ENCODE peak calls at places on chromosomes 2 and 18, in four cellular contexts. S is effector memory CD8-positive, alpha-beta T cell; G is activated T-helper 17 cell treated with anti-CD3 and anti-CD28 coated beads, Interleukin-2, amount 50 U/mL, for 72 hours; U is HepG2. Z is an unnamed sample.

GRCh38 chr2:100924520-100925451 is 77.3 kb upstream of the RPL31 start:
- ATAC-seq in S (peak; percentile 88), G (peak; percentile 96), U (peak; percentile 32), Z (peak; percentile 73)

GRCh38 chr2:18599509-18600254 is 10.3 kb upstream of the NT5C1B start:
- ATAC-seq in S (no peak), G (no peak), U (no peak), Z (peak; percentile 16)

GRCh38 chr2:110105608-110106467 is 9.8 kb downstream of the MALL start:
- ATAC-seq in S (no peak), G (no peak), U (no peak), Z (no peak)

GRCh38 chr2:21543630-21544029 is 419.9 kb downstream of the TDRD15 start:
- ATAC-seq in S (no peak), G (no peak), U (no peak), Z (no peak)

GRCh38 chr18:63205791-63206252 is 113.7 kb downstream of the BCL2 start:
- ATAC-seq in S (peak; percentile 34), G (peak; percentile 54), U (no peak), Z (peak; percentile 51)

GRCh38 chr2:160169401-160169918 is 30.6 kb downstream of the ITGB6 start:
- ATAC-seq in S (no peak), G (no peak), U (no peak), Z (no peak)

GRCh38 chr2:9843229-9844035 is at the start of gene TAF1B:
- ATAC-seq in S (peak; percentile 79), G (peak; percentile 85), U (peak; percentile 94), Z (peak; percentile 95)

GRCh38 chr2:169507698-169508097 is 1.8 kb upstream of the KLHL41 start:
- ATAC-seq in S (no peak), G (peak; percentile 61), U (no peak), Z (no peak)

GRCh38 chr2:127105656-127106456 is 1.1 kb downstream of the BIN1 start:
- ATAC-seq in S (no peak), G (no peak), U (peak; percentile 2), Z (no peak)

GRCh38 chr2:130848518-130849210 is 11.9 kb downstream of the ARHGEF4 start:
- ATAC-seq in S (no peak), G (no peak), U (no peak), Z (no peak)

GRCh38 chr2:23200056-23200455 is 184.9 kb upstream of the KLHL29 start:
- ATAC-seq in S (no peak), G (no peak), U (no peak), Z (no peak)

GRCh38 chr2:64487256-64488049 is 33.5 kb downstream of the LGALSL start:
- ATAC-seq in S (no peak), G (no peak), U (peak; percentile 19), Z (no peak)

GRCh38 chr2:237618449-237618848 is 8.9 kb upstream of the LRRFIP1 start:
- ATAC-seq in S (no peak), G (no peak), U (no peak), Z (no peak)

GRCh38 chr18:21727740-21728139 is 12.9 kb upstream of the MIB1 start:
- ATAC-seq in S (no peak), G (no peak), U (peak; percentile 95), Z (no peak)

GRCh38 chr18:13474907-13475306 is 251.5 kb downstream of the FAM210A start:
- ATAC-seq in S (no peak), G (no peak), U (no peak), Z (no peak)

GRCh38 chr2:172389685-172390339 is 37.6 kb upstream of the ITGA6 start:
- ATAC-seq in S (no peak), G (no peak), U (peak; percentile 58), Z (no peak)

GRCh38 chr2:47300609-47301276 is 102.2 kb upstream of the MSH2 start:
- ATAC-seq in S (peak; percentile 47), G (no peak), U (no peak), Z (peak; percentile 91)

GRCh38 chr18:44198296-44199284 is 482.1 kb upstream of the SETBP1 start:
- ATAC-seq in S (no peak), G (no peak), U (no peak), Z (peak; percentile 36)

GRCh38 chr2:62472321-62472720 is 33.7 kb downstream of the TMEM17 start:
- ATAC-seq in S (no peak), G (no peak), U (no peak), Z (no peak)

GRCh38 chr2:207341114-207341750 is 175.5 kb upstream of the KLF7 start:
- ATAC-seq in S (no peak), G (no peak), U (no peak), Z (no peak)

GRCh38 chr2:161265874-161266273 is 42.4 kb upstream of the PSMD14 start:
- ATAC-seq in S (no peak), G (no peak), U (peak; percentile 43), Z (no peak)

GRCh38 chr2:107266555-107266954 is 380.6 kb upstream of the ST6GAL2 start:
- ATAC-seq in S (no peak), G (no peak), U (no peak), Z (no peak)

GRCh38 chr2:46404181-46404759 is 75.1 kb upstream of the TMEM247 start:
- ATAC-seq in S (no peak), G (no peak), U (no peak), Z (no peak)

GRCh38 chr2:657766-658165 is 19.4 kb downstream of the TMEM18 start:
- ATAC-seq in S (no peak), G (no peak), U (peak; percentile 43), Z (no peak)

GRCh38 chr18:48547456-48548403 is 8.9 kb downstream of the CTIF start:
- ATAC-seq in S (no peak), G (peak; percentile 80), U (peak; percentile 55), Z (no peak)

GRCh38 chr18:49342690-49343089 is 117.8 kb downstream of the DYM start:
- ATAC-seq in S (no peak), G (no peak), U (no peak), Z (no peak)

GRCh38 chr18:57107141-57107832 is 39.6 kb upstream of the BOD1L2 start:
- ATAC-seq in S (no peak), G (peak; percentile 59), U (no peak), Z (no peak)

Z was measured in stimulated activated memory B cell treated with anti-CD40 and anti-IgM and Interleukin-4, amounts not matched to agents 10 μg/mL and 1 μg/mL and 100 μg/mL, for 72 hours.